ENCODE peak calls at places on chromosomes 16 and 17, in four cellular contexts. P is HepG2, Z is Panc1, R is K562. K is an unnamed sample.

GRCh38 chr16:57834936-57835335 is 32.6 kb upstream of the KIFC3 start:
- DNase-seq in P (no peak), Z (no peak), R (no peak), K (no peak)

GRCh38 chr17:61942085-61942484 is 14.3 kb upstream of the INTS2 start:
- DNase-seq in P (no peak), Z (no peak), R (no peak), K (no peak)

GRCh38 chr16:16118337-16118736 is 105.0 kb downstream of the ABCC6 start:
- DNase-seq in P (no peak), Z (no peak), R (no peak), K (no peak)

GRCh38 chr16:11310997-11311561 is 29.9 kb upstream of the PRM1 start:
- DNase-seq in P (no peak), Z (no peak), R (no peak), K (no peak)

GRCh38 chr17:74860999-74861553 is 1.4 kb upstream of the GRIN2C start:
- DNase-seq in P (no peak), Z (no peak), R (no peak), K (no peak)

GRCh38 chr17:38563362-38564253 is 42.1 kb downstream of the SRCIN1 start:
- DNase-seq in P (no peak), Z (no peak), R (no peak), K (no peak)

GRCh38 chr17:59154721-59155438 is at the start of gene SKA2:
- DNase-seq in P (no peak), Z (peak), R (peak), K (no peak)

GRCh38 chr16:2252806-2253148 is 1.4 kb upstream of the ECI1 start:
- DNase-seq in P (no peak), Z (no peak), R (no peak), K (no peak)

GRCh38 chr16:89685916-89686315 is 573 bp upstream of the CDK10 start:
- DNase-seq in P (no peak), Z (no peak), R (no peak), K (no peak)

GRCh38 chr17:28807925-28808641 is 34.5 kb downstream of the FAM222B start:
- DNase-seq in P (peak), Z (peak), R (peak), K (peak)

GRCh38 chr16:85137323-85138072 is 25.2 kb upstream of the CIBAR2 start:
- DNase-seq in P (peak), Z (no peak), R (no peak), K (no peak)

GRCh38 chr16:5030251-5030870 is 3.4 kb downstream of the NAGPA start:
- DNase-seq in P (no peak), Z (no peak), R (no peak), K (no peak)

GRCh38 chr17:64718058-64718457 is 56.0 kb upstream of the SMURF2 start:
- DNase-seq in P (no peak), Z (no peak), R (no peak), K (no peak)

GRCh38 chr16:70740919-70741778 is 55.3 kb upstream of the MTSS2 start:
- DNase-seq in P (no peak), Z (no peak), R (no peak), K (no peak)

GRCh38 chr17:73139296-73139695 is 25.5 kb upstream of the SSTR2 start:
- DNase-seq in P (no peak), Z (no peak), R (no peak), K (no peak)

GRCh38 chr17:73142763-73143395 is 21.9 kb upstream of the SSTR2 start:
- DNase-seq in P (no peak), Z (no peak), R (no peak), K (no peak)

GRCh38 chr17:73141411-73141810 is 23.4 kb upstream of the SSTR2 start:
- DNase-seq in P (no peak), Z (no peak), R (no peak), K (no peak)

GRCh38 chr17:73138541-73139138 is 26.2 kb upstream of the SSTR2 start:
- DNase-seq in P (no peak), Z (no peak), R (no peak), K (no peak)

DNA sequence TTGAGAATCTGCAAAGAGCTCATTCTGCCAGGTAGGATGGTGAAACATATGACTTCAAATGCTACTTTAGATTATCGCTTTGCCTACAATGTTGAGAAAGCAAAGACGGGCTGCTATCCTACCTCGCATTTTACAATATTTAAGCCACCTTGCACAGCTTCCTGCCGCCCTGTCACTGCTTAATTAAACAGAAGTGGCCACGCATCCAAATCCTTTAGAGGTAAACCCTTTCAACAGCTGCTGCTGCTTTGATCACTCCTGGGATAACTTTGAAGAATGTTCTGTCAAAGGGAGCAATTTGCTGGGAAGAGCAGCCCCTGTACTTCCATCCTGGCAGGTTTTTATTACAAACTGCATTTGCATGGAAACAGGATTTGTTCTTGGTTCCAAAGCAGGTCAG is 24.3 kb upstream of the SSTR2 start:
- DNase-seq in P (no peak), Z (no peak), R (no peak), K (no peak)
- TF ChIP-seq TCF7L2 in P (no peak), Z (no peak), R (no peak), K (no peak)

GRCh38 chr16:64864232-64864803 is 257.5 kb downstream of the CDH11 start:
- DNase-seq in P (no peak), Z (peak), R (no peak), K (no peak)
- TF ChIP-seq TCF7L2 in P (no peak), Z (no peak), R (no peak), K (no peak)

GRCh38 chr17:41680426-41681040 is 8.2 kb upstream of the EIF1 start:
- DNase-seq in P (no peak), Z (no peak), R (no peak), K (no peak)
- TF ChIP-seq TCF7L2 in P (no peak), Z (no peak), R (no peak), K (no peak)

GRCh38 chr17:17528696-17529652 is 32.8 kb upstream of the RASD1 start:
- DNase-seq in P (peak), Z (no peak), R (no peak), K (no peak)
- TF ChIP-seq TCF7L2 in P (no peak), Z (no peak), R (no peak), K (no peak)

DNA sequence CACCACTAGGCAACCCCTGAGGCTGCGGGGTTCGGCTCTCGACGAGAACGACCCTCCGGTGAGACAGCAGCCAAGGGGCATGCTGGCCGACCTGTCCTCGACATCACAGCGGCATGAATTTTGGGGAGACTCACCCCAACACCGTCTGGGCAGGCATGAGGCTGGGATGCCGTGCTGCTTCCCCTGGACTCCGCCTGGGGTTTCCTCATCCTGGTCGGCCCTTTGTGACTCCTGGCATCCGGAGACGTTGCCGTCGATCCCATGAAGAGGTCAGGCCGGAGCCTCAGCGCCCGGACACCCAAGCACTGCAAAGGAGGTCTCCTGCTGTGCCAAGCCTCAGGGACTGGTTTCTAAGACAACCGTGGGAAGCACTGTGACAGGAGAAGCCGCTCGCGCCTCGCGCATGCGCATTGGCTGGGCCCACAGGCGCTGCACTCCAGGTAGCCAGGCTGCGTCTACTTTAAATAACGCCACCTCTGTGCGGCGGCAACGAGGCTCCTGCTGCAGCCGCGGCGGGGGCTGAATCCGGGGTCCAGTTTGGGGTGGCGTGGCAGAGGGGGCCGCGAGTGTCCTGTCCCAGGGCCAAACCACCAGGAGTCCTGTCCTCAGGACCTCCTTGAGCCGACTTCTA is 13.8 kb upstream of the KCNJ18 start:
- DNase-seq in P (no peak), Z (no peak), R (peak), K (no peak)
- TF ChIP-seq TCF7L2 in P (no peak), Z (no peak), R (no peak), K (no peak)

DNA sequence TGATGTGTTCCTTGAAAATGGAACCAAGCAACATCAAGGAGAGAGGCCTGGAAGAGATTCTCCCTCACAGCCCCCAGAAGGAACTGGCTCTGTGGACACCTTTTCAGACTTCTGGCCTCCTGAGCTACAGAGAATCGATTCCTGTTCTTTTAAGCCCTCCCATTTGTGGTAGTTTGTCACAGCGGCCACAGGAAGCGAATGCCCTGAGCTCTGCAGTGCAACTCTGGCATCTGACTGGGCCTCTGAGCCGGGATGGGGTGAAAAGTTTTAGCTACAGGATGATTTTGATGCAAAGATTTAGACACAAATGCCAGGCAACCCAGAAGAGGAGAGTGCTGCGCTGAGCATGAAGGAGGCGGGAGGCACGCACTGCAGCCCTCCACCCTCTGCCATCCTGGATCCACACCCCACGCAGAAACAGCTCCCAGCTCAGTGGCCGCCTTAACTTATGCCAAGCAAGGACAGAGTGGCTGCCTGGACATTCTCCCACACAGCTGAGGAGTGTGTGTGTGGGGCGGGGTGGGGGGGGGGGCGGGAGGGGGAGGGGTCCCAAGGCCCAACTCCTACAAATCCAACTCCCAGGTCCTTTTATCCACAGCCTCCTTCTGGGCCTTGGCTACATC is 2.2 kb downstream of the TIMP2 start:
- DNase-seq in P (no peak), Z (no peak), R (no peak), K (no peak)
- TF ChIP-seq TCF7L2 in P (no peak), Z (no peak), R (no peak), K (no peak)

GRCh38 chr17:76250141-76250540 is 9.8 kb upstream of the RNF157 start:
- DNase-seq in P (no peak), Z (no peak), R (no peak), K (no peak)

GRCh38 chr17:76251478-76252039 is 11.3 kb upstream of the RNF157 start:
- DNase-seq in P (peak), Z (no peak), R (no peak), K (no peak)

GRCh38 chr17:76254275-76254674 is 10.9 kb upstream of the UBALD2 start:
- DNase-seq in P (no peak), Z (no peak), R (no peak), K (no peak)

GRCh38 chr17:76255801-76256429 is 9.2 kb upstream of the UBALD2 start:
- DNase-seq in P (no peak), Z (no peak), R (no peak), K (no peak)

GRCh38 chr17:76252040-76252954 is 12.0 kb upstream of the RNF157 start:
- DNase-seq in P (peak), Z (peak), R (no peak), K (no peak)
- TF ChIP-seq TCF7L2 in P (no peak), Z (no peak), R (no peak), K (no peak)

GRCh38 chr16:50372611-50373344 is 4.0 kb upstream of the BRD7 start:
- DNase-seq in P (peak), Z (no peak), R (no peak), K (no peak)

GRCh38 chr16:50373345-50373701 is 4.5 kb upstream of the BRD7 start:
- DNase-seq in P (no peak), Z (no peak), R (no peak), K (no peak)

GRCh38 chr16:50373780-50374179 is 5.0 kb upstream of the BRD7 start:
- DNase-seq in P (no peak), Z (no peak), R (no peak), K (no peak)

GRCh38 chr16:50371036-50371716 is 2.4 kb upstream of the BRD7 start:
- DNase-seq in P (peak), Z (no peak), R (no peak), K (no peak)

GRCh38 chr16:50371936-50372595 is 3.3 kb upstream of the BRD7 start:
- DNase-seq in P (peak), Z (no peak), R (peak), K (no peak)
- TF ChIP-seq TCF7L2 in P (no peak), Z (no peak), R (no peak), K (no peak)

DNA sequence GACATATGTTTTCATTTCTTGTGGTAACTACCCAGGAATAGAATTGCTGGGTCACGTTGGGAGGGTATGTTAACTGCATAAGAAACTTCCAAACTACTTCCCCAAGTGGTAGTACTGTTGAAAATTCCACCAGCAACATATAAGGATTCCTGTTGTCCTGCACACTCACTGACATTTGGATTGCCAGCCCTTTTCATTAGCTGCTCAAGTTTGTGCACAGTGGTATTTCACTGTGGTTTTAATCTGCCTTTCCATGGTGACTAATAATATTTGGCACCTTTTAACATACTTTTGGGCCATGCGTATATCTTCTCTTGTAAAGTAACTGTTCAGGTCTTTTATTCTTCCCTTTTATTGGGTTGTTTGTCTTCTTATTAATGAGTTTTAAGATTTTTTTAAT is 103.3 kb downstream of the GNAO1 start:
- DNase-seq in P (no peak), Z (no peak), R (no peak), K (no peak)
- TF ChIP-seq TCF7L2 in P (no peak), Z (no peak), R (no peak), K (no peak)

DNA sequence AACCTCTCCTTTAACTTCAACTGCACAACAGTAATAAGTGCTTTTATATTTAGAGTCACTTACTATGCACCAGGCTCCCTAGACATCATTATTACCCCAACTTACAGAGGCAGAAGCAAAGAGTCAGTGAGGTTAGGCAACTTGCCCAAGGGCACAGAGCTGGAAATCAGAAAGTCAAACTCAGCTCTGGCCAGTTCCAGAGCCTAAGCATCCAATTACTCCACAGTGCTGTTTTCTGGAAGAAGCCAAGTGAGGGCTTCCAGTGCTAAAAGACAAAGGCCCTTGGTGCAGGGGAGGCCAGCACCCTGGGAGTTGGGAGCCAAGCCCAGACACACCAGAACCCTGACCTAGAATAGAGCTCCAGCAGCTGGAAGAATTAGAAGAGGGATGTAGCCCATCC is 40.2 kb downstream of the C17orf67 start:
- DNase-seq in P (no peak), Z (no peak), R (no peak), K (no peak)
- TF ChIP-seq TCF7L2 in P (no peak), Z (no peak), R (no peak), K (no peak)

K was measured in HCT116.